ENCODE peak calls at places on chromosomes 4 and X, in ten cellular contexts. Y is DND-41, A is stomach, S is OCI-LY7, R is thyroid gland, W is tibial nerve, D is K562, I is adrenal gland, J is HL-60, U is ascending aorta. O is an unnamed sample.
A peak's percentile ranks its signal among the peaks of the same experiment; 100 is the strongest.

GRCh38 chr4:52728877-52729276 is 22.3 kb downstream of the ERVMER34-1 start:
- DNase-seq in Y (no peak), A (no peak), S (no peak), R (no peak), W (no peak), D (no peak), I (no peak), J (no peak), U (no peak), O (no peak)

GRCh38 chrX:46957299-46957698 is 45.1 kb downstream of the JADE3 start:
- DNase-seq in Y (no peak), A (no peak), S (no peak), R (no peak), W (peak; percentile 10), D (no peak), I (no peak), J (no peak), U (no peak), O (no peak)

GRCh38 chr4:113026556-113026955 is 22.9 kb upstream of the ANK2 start:
- DNase-seq in Y (no peak), A (no peak), S (no peak), R (no peak), W (no peak), D (no peak), I (no peak), J (no peak), U (no peak), O (no peak)

GRCh38 chrX:9940397-9940796 is 26.8 kb upstream of the CLDN34 start:
- DNase-seq in Y (peak; percentile 60), A (no peak), S (no peak), R (no peak), W (no peak), D (no peak), I (no peak), J (no peak), U (no peak), O (no peak)

GRCh38 chr4:45693746-45694145 is 430.1 kb downstream of the GABRG1 start:
- DNase-seq in Y (no peak), A (peak; percentile 27), S (no peak), R (peak; percentile 51), W (no peak), D (no peak), I (peak; percentile 14), J (no peak), U (no peak), O (no peak)

GRCh38 chr4:88211473-88212252 is 53.2 kb upstream of the ABCG2 start:
- DNase-seq in Y (peak; percentile 51), A (peak; percentile 38), S (peak; percentile 65), R (peak; percentile 23), W (peak; percentile 82), D (peak; percentile 33), I (peak; percentile 34), J (no peak), U (no peak), O (peak; percentile 43)

GRCh38 chrX:113548308-113549015 is 707.8 kb upstream of the AMOT start:
- DNase-seq in Y (peak; percentile 72), A (no peak), S (no peak), R (no peak), W (no peak), D (no peak), I (no peak), J (no peak), U (no peak), O (no peak)

GRCh38 chr4:23737571-23737970 is 152.3 kb downstream of the PPARGC1A start:
- DNase-seq in Y (no peak), A (no peak), S (no peak), R (no peak), W (no peak), D (no peak), I (no peak), J (no peak), U (no peak), O (no peak)

GRCh38 chrX:21658152-21658737 is at the start of gene KLHL34:
- DNase-seq in Y (no peak), A (no peak), S (no peak), R (no peak), W (no peak), D (no peak), I (no peak), J (no peak), U (no peak), O (no peak)

GRCh38 chr4:164139291-164139690 is 614.6 kb upstream of the SMIM31 start:
- DNase-seq in Y (no peak), A (no peak), S (no peak), R (no peak), W (no peak), D (no peak), I (no peak), J (no peak), U (no peak), O (no peak)

GRCh38 chr4:44912980-44913379 is 186.6 kb upstream of the GNPDA2 start:
- DNase-seq in Y (no peak), A (no peak), S (no peak), R (no peak), W (no peak), D (no peak), I (no peak), J (no peak), U (no peak), O (no peak)

GRCh38 chr4:84680956-84681355 is 98.0 kb downstream of the CDS1 start:
- DNase-seq in Y (no peak), A (no peak), S (no peak), R (no peak), W (no peak), D (no peak), I (no peak), J (no peak), U (no peak), O (no peak)

GRCh38 chr4:84678976-84679744 is 96.2 kb downstream of the CDS1 start:
- DNase-seq in Y (no peak), A (no peak), S (no peak), R (no peak), W (peak; percentile 31), D (no peak), I (no peak), J (no peak), U (no peak), O (no peak)

GRCh38 chr4:84681488-84682274 is 98.8 kb downstream of the CDS1 start:
- DNase-seq in Y (peak; percentile 36), A (no peak), S (no peak), R (no peak), W (no peak), D (peak; percentile 10), I (no peak), J (peak; percentile 7), U (no peak), O (no peak)

GRCh38 chr4:84677093-84677492 is 94.2 kb downstream of the CDS1 start:
- DNase-seq in Y (no peak), A (no peak), S (no peak), R (no peak), W (no peak), D (no peak), I (no peak), J (no peak), U (no peak), O (no peak)

DNA sequence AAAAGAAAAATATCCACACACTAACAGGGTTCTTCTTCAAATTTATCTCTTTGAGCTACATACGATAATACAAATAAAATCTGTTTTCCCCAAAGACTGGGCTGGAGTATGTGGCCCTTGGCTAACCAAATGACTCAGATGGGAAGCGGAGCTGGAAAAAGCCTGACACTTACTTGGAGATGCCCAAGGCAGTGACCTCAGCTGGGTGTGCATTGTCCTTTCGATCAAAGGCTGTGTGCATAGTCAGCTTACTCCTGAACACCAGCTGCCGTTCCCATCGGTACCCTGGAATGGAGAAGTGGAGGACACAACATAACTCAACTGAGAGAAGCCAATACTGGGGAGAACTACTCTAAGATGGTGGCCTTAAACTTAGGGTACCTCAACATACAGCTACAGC is 95.1 kb downstream of the CDS1 start:
- DNase-seq in Y (no peak), A (no peak), S (no peak), R (no peak), W (no peak), D (no peak), I (no peak), J (no peak), U (no peak), O (no peak)
- H3K4me3 ChIP-seq in Y (no peak overlapping the region), A (no peak overlapping the region), S (no peak overlapping the region), R (no peak overlapping the region), W (no peak overlapping the region), D (no peak overlapping the region), I (no peak overlapping the region), J (no peak overlapping the region), U (no peak overlapping the region), O (no peak overlapping the region)

GRCh38 chrX:17977696-17978095 is 116.6 kb upstream of the RAI2 start:
- DNase-seq in Y (no peak), A (no peak), S (peak; percentile 1), R (no peak), W (no peak), D (no peak), I (no peak), J (no peak), U (no peak), O (no peak)

GRCh38 chrX:17976955-17977354 is 115.9 kb upstream of the RAI2 start:
- DNase-seq in Y (no peak), A (no peak), S (no peak), R (no peak), W (no peak), D (no peak), I (no peak), J (no peak), U (no peak), O (no peak)
- TF ChIP-seq CTCF in Y (no peak), A (no peak), S (no peak), R (no peak), W (no peak), D (no peak), I (no peak), J (no peak), U (no peak), O (no peak)

DNA sequence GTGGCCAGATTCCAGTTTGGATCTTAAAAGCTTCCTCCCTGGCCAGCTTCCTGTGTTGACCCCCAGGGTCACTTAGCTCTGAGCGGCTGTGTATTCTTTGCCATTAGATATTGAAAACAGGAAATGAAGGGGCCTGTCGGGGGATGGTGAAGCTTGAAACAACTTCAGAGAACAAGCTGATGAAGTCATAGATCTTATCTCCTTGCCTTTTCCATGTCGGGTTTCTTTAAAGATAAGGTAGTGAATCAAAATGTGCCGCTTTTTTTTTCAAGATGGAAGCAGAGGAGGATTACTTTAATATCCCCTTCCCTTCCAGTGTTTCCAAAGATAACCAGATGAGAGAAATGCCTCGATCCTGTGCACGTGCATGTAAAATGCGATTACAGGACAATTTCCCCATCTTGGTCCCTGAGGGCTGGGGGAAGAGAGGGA is 508.5 kb downstream of the MID1IP1 start:
- DNase-seq in Y (peak; percentile 62), A (no peak), S (no peak), R (no peak), W (peak; percentile 12), D (no peak), I (peak; percentile 33), J (no peak), U (no peak), O (no peak)
- H3K27ac ChIP-seq in Y (peak overlapping the region; percentile 77), A (no peak overlapping the region), S (no peak overlapping the region), R (no peak overlapping the region), W (peak overlapping the region; percentile 68), D (no peak overlapping the region), I (peak overlapping the region; percentile 30), J (no peak overlapping the region), U (no peak overlapping the region), O (no peak overlapping the region)

DNA sequence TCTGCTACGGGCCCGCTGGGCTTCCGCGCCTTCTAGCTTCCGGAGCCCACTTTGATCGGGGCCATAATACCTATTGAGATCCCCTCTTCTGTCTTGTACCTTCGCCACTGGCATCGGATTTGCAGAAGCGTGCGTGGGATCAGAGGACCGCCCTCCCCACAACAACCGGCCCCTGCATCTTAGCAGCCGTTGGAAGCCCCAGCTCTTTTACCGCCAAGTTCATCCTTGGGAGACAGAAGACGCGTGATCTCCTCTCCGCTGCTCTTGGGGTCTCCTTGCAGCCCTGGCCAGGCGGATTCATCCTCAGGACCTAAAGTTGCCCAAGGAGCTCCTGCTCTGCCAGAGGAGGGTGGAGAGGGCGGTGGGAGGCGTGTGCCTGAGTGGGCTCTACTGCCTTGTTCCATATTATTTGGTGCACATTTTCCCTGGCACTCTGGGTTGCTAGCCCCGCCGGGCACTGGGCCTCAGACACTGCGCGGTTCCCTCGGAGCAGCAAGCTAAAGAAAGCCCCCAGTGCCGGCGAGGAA is 1.6 kb downstream of the SLIT2 start:
- DNase-seq in Y (no peak), A (no peak), S (no peak), R (no peak), W (no peak), D (no peak), I (no peak), J (no peak), U (no peak), O (no peak)
- H3K4me3 ChIP-seq in Y (no peak overlapping the region), A (peak overlapping the region; percentile 62), S (no peak overlapping the region), R (peak overlapping the region; percentile 22), W (peak overlapping the region; percentile 69), D (no peak overlapping the region), I (peak overlapping the region; percentile 21), J (no peak overlapping the region), U (peak overlapping the region; percentile 82), O (peak overlapping the region; percentile 48)